ENCODE peak calls at places on chromosome 2, in eight cellular contexts. One of them, this sample, is unnamed.
A peak's percentile ranks its signal among the peaks of the same experiment; 100 is the strongest.

GRCh38 chr2:72892506-72893173 is 5.4 kb downstream of the SPR start:
- DNase-seq in breast epithelium: no peak
- DNase-seq in Peyer's patch: peak; percentile 82
- DNase-seq in heart left ventricle: peak; percentile 79
- DNase-seq in cardiac muscle cell: peak; percentile 83
- DNase-seq in uterus: peak; percentile 49
- DNase-seq in GM23338: peak; percentile 87
- DNase-seq in mammary epithelial cell: peak; percentile 41
- DNase-seq in this sample: peak; percentile 66

GRCh38 chr2:109487237-109487869 is 126.4 kb downstream of the SEPTIN10 start:
- DNase-seq in uterus: no peak
- DNase-seq in heart left ventricle: peak; percentile 12
- DNase-seq in GM23338: no peak
- DNase-seq in cardiac muscle cell: no peak
- DNase-seq in mammary epithelial cell: no peak
- DNase-seq in breast epithelium: no peak
- DNase-seq in Peyer's patch: no peak
- DNase-seq in this sample: no peak

GRCh38 chr2:174161490-174161889 is 86.8 kb downstream of the OLA1 start:
- DNase-seq in GM23338: no peak
- DNase-seq in Peyer's patch: no peak
- DNase-seq in breast epithelium: no peak
- DNase-seq in uterus: no peak
- DNase-seq in heart left ventricle: no peak
- DNase-seq in mammary epithelial cell: no peak
- DNase-seq in cardiac muscle cell: no peak
- DNase-seq in this sample: no peak

GRCh38 chr2:233107011-233107410 is 46.9 kb downstream of the INPP5D start:
- DNase-seq in cardiac muscle cell: no peak
- DNase-seq in breast epithelium: no peak
- DNase-seq in Peyer's patch: no peak
- DNase-seq in GM23338: no peak
- DNase-seq in uterus: no peak
- DNase-seq in mammary epithelial cell: no peak
- DNase-seq in heart left ventricle: no peak
- DNase-seq in this sample: no peak

GRCh38 chr2:22375094-22375493 is 1009.9 kb upstream of the KLHL29 start:
- DNase-seq in uterus: no peak
- DNase-seq in Peyer's patch: no peak
- DNase-seq in mammary epithelial cell: no peak
- DNase-seq in GM23338: peak; percentile 50
- DNase-seq in heart left ventricle: no peak
- DNase-seq in cardiac muscle cell: no peak
- DNase-seq in breast epithelium: no peak
- DNase-seq in this sample: peak; percentile 30

GRCh38 chr2:184091456-184091855 is 506.9 kb upstream of the ZNF804A start:
- DNase-seq in GM23338: no peak
- DNase-seq in uterus: no peak
- DNase-seq in heart left ventricle: no peak
- DNase-seq in Peyer's patch: no peak
- DNase-seq in cardiac muscle cell: no peak
- DNase-seq in mammary epithelial cell: no peak
- DNase-seq in breast epithelium: no peak
- DNase-seq in this sample: no peak

GRCh38 chr2:69589973-69590652 is 53.4 kb downstream of the AAK1 start:
- DNase-seq in mammary epithelial cell: peak; percentile 28
- DNase-seq in uterus: no peak
- DNase-seq in Peyer's patch: no peak
- DNase-seq in GM23338: no peak
- DNase-seq in cardiac muscle cell: no peak
- DNase-seq in breast epithelium: no peak
- DNase-seq in heart left ventricle: peak; percentile 46
- DNase-seq in this sample: no peak

GRCh38 chr2:2229898-2230817 is 100.9 kb downstream of the MYT1L start:
- DNase-seq in mammary epithelial cell: no peak
- DNase-seq in GM23338: no peak
- DNase-seq in uterus: no peak
- DNase-seq in heart left ventricle: peak; percentile 64
- DNase-seq in breast epithelium: no peak
- DNase-seq in cardiac muscle cell: peak; percentile 4
- DNase-seq in Peyer's patch: no peak
- DNase-seq in this sample: no peak

GRCh38 chr2:101063753-101064502 is 61.8 kb downstream of the RPL31 start:
- DNase-seq in Peyer's patch: no peak
- DNase-seq in cardiac muscle cell: no peak
- DNase-seq in GM23338: no peak
- DNase-seq in breast epithelium: no peak
- DNase-seq in mammary epithelial cell: peak; percentile 76
- DNase-seq in heart left ventricle: no peak
- DNase-seq in uterus: no peak
- DNase-seq in this sample: no peak

GRCh38 chr2:206869824-206870495 is 69.4 kb upstream of the CPO start:
- DNase-seq in heart left ventricle: no peak
- DNase-seq in GM23338: no peak
- DNase-seq in uterus: no peak
- DNase-seq in breast epithelium: no peak
- DNase-seq in Peyer's patch: no peak
- DNase-seq in cardiac muscle cell: no peak
- DNase-seq in mammary epithelial cell: no peak
- DNase-seq in this sample: no peak

GRCh38 chr2:199940373-199940772 is 14.9 kb downstream of the TYW5 start:
- DNase-seq in mammary epithelial cell: peak; percentile 19
- DNase-seq in GM23338: peak; percentile 59
- DNase-seq in uterus: no peak
- DNase-seq in breast epithelium: no peak
- DNase-seq in cardiac muscle cell: no peak
- DNase-seq in Peyer's patch: no peak
- DNase-seq in heart left ventricle: no peak
- DNase-seq in this sample: no peak

GRCh38 chr2:199946836-199947235 is 8.5 kb downstream of the TYW5 start:
- DNase-seq in heart left ventricle: no peak
- DNase-seq in cardiac muscle cell: no peak
- DNase-seq in uterus: no peak
- DNase-seq in breast epithelium: no peak
- DNase-seq in GM23338: no peak
- DNase-seq in Peyer's patch: no peak
- DNase-seq in mammary epithelial cell: no peak
- DNase-seq in this sample: no peak

GRCh38 chr2:199946196-199946595 is 9.1 kb downstream of the TYW5 start:
- DNase-seq in cardiac muscle cell: no peak
- DNase-seq in GM23338: no peak
- DNase-seq in Peyer's patch: no peak
- DNase-seq in heart left ventricle: no peak
- DNase-seq in mammary epithelial cell: no peak
- DNase-seq in uterus: no peak
- DNase-seq in breast epithelium: no peak
- DNase-seq in this sample: no peak

DNA sequence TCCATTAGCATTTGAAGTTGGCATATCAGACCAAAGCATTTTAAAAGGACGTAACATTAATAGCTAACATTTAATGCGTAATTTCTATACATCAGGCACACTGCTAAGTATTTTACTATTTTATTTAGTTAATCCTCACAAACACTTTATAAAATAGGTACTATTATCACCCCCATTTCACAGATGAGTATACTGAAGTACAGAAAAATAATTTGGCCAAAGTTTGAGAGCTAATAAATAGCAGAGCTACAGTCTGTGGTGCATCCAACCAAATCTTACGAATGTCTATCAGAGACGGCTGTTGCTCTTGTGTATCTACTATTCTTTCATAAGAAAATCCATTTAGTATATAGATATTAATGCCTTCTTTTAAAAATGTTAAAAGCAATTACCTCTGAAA is 11.9 kb downstream of the TYW5 start:
- DNase-seq in cardiac muscle cell: no peak
- DNase-seq in mammary epithelial cell: no peak
- DNase-seq in Peyer's patch: no peak
- DNase-seq in GM23338: no peak
- DNase-seq in breast epithelium: no peak
- DNase-seq in uterus: no peak
- DNase-seq in heart left ventricle: no peak
- DNase-seq in this sample: no peak
- H3K36me3 ChIP-seq in cardiac muscle cell: peaks cover 63% of the 10 kb centered on the region
- H3K36me3 ChIP-seq in mammary epithelial cell: peaks cover 24% of the 10 kb centered on the region
- H3K36me3 ChIP-seq in Peyer's patch: no peaks in the 10 kb centered on the region
- H3K36me3 ChIP-seq in GM23338: peaks cover 29% of the 10 kb centered on the region
- H3K36me3 ChIP-seq in breast epithelium: peaks cover 4% of the 10 kb centered on the region
- H3K36me3 ChIP-seq in uterus: no peaks in the 10 kb centered on the region
- H3K36me3 ChIP-seq in heart left ventricle: peaks cover 82% of the 10 kb centered on the region
- H3K36me3 ChIP-seq in this sample: no peaks in the 10 kb centered on the region

DNA sequence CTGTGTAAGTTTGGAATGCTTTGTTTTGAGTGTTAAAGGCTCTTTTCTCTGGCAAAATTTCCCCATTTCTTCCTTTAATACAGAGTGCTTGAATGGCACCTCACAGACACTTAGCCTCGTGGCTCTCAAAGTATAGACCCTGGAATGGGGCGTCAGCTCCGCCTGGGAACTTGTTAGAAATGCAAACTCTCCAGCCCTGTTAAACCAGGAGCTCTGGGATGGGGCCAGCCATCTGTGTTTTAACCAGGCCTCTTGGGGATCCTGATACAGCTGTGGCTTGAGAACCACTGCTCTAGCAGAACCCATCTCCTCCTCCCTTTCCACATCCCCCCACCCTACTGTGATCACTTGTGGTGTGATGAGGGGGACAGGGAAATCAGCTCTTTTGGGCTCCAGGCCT is 15.9 kb downstream of the LTBP1 start:
- DNase-seq in uterus: no peak
- DNase-seq in cardiac muscle cell: peak; percentile 45
- DNase-seq in breast epithelium: no peak
- DNase-seq in GM23338: peak; percentile 32
- DNase-seq in heart left ventricle: peak; percentile 61
- DNase-seq in mammary epithelial cell: no peak
- DNase-seq in Peyer's patch: no peak
- DNase-seq in this sample: no peak
- H3K4me1 ChIP-seq in uterus: no peaks in the 10 kb centered on the region
- H3K4me1 ChIP-seq in cardiac muscle cell: peaks cover 71% of the 10 kb centered on the region
- H3K4me1 ChIP-seq in breast epithelium: no peaks in the 10 kb centered on the region
- H3K4me1 ChIP-seq in GM23338: no peaks in the 10 kb centered on the region
- H3K4me1 ChIP-seq in heart left ventricle: peaks cover 2% of the 10 kb centered on the region
- H3K4me1 ChIP-seq in mammary epithelial cell: no peaks in the 10 kb centered on the region
- H3K4me1 ChIP-seq in Peyer's patch: no peaks in the 10 kb centered on the region
- H3K4me1 ChIP-seq in this sample: no peaks in the 10 kb centered on the region

GRCh38 chr2:236177604-236177966 is 9.4 kb upstream of the GBX2 start:
- DNase-seq in mammary epithelial cell: no peak
- DNase-seq in uterus: no peak
- DNase-seq in Peyer's patch: no peak
- DNase-seq in breast epithelium: no peak
- DNase-seq in cardiac muscle cell: peak; percentile 62
- DNase-seq in GM23338: peak; percentile 91
- DNase-seq in heart left ventricle: peak; percentile 59
- DNase-seq in this sample: no peak

GRCh38 chr2:236176951-236177350 is 8.8 kb upstream of the GBX2 start:
- DNase-seq in uterus: no peak
- DNase-seq in Peyer's patch: no peak
- DNase-seq in cardiac muscle cell: no peak
- DNase-seq in mammary epithelial cell: no peak
- DNase-seq in breast epithelium: no peak
- DNase-seq in GM23338: no peak
- DNase-seq in heart left ventricle: no peak
- DNase-seq in this sample: no peak

GRCh38 chr2:236179653-236180500 is 11.7 kb upstream of the GBX2 start:
- DNase-seq in heart left ventricle: no peak
- DNase-seq in cardiac muscle cell: no peak
- DNase-seq in uterus: no peak
- DNase-seq in breast epithelium: no peak
- DNase-seq in mammary epithelial cell: peak; percentile 49
- DNase-seq in GM23338: peak; percentile 48
- DNase-seq in Peyer's patch: no peak
- DNase-seq in this sample: no peak

GRCh38 chr2:236178921-236179652 is 10.9 kb upstream of the GBX2 start:
- DNase-seq in GM23338: peak; percentile 63
- DNase-seq in heart left ventricle: no peak
- DNase-seq in mammary epithelial cell: no peak
- DNase-seq in breast epithelium: no peak
- DNase-seq in Peyer's patch: peak; percentile 31
- DNase-seq in cardiac muscle cell: no peak
- DNase-seq in uterus: no peak
- DNase-seq in this sample: no peak

DNA sequence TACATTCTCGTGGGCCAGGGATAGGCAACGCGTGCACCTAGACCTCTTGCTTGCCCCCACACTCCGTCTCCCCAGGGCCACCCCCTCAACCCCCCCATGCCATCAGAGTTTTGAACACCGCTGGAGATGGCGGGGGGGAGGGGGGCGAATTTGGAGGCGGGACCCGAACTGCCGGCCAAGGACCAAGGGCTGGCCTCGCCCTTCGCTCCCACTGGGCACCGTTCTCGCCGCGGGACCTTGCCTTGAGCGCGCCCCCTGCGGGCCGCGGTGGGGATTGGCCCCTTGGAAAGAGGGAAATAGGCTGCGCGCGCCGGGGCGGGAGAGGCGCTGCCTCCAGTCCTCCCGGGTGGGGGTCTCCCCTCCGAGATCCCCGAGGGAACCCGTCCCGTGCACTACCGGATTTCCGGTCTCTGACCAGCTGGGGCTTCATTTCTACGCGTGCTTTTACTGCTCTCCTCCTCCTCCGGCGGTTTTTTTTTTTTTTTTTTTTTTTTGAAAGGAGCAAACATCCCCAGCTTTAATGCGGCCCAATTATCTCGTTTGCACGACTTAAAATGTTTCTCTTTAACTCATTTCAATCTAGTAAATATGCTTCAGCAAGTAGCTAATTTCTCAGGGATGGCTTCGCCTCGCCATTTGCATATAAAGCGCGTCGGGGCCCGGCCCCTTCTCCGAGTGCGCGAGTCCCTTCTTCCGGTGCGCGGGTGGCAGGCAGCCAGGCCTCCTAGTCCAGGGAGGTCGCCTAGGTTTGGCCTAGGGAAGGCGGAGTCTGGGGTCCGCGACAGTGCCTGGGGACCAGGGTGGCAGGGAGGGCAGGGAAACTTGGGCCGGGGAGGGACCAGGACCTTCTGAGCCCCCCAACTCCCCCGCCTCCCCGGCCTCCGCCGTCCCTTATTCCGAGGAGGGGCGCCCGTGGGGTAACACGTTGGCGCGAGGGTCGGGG is 10.1 kb upstream of the GBX2 start:
- DNase-seq in uterus: no peak
- DNase-seq in mammary epithelial cell: no peak
- DNase-seq in Peyer's patch: peak; percentile 70
- DNase-seq in heart left ventricle: peak; percentile 60
- DNase-seq in breast epithelium: no peak
- DNase-seq in cardiac muscle cell: peak; percentile 79
- DNase-seq in GM23338: peak; percentile 85
- DNase-seq in this sample: peak; percentile 81
- TF ChIP-seq CTCF in uterus: peak; percentile 45
- TF ChIP-seq CTCF in mammary epithelial cell: peak; percentile 88
- TF ChIP-seq CTCF in Peyer's patch: peak; percentile 60
- TF ChIP-seq CTCF in heart left ventricle: peak; percentile 66
- TF ChIP-seq CTCF in breast epithelium: peak; percentile 64
- TF ChIP-seq CTCF in cardiac muscle cell: peak; percentile 88
- TF ChIP-seq CTCF in GM23338: peak; percentile 89
- TF ChIP-seq CTCF in this sample: peak; percentile 83

GRCh38 chr2:191427031-191427430 is 181.8 kb downstream of the MYO1B start:
- DNase-seq in uterus: no peak
- DNase-seq in mammary epithelial cell: no peak
- DNase-seq in cardiac muscle cell: no peak
- DNase-seq in Peyer's patch: no peak
- DNase-seq in GM23338: no peak
- DNase-seq in heart left ventricle: no peak
- DNase-seq in breast epithelium: no peak
- DNase-seq in this sample: no peak

GRCh38 chr2:191417746-191418145 is 172.5 kb downstream of the MYO1B start:
- DNase-seq in GM23338: no peak
- DNase-seq in heart left ventricle: no peak
- DNase-seq in breast epithelium: no peak
- DNase-seq in Peyer's patch: no peak
- DNase-seq in cardiac muscle cell: no peak
- DNase-seq in uterus: no peak
- DNase-seq in mammary epithelial cell: no peak
- DNase-seq in this sample: no peak

GRCh38 chr2:191421950-191422349 is 176.7 kb downstream of the MYO1B start:
- DNase-seq in breast epithelium: no peak
- DNase-seq in cardiac muscle cell: no peak
- DNase-seq in heart left ventricle: no peak
- DNase-seq in uterus: no peak
- DNase-seq in Peyer's patch: no peak
- DNase-seq in GM23338: no peak
- DNase-seq in mammary epithelial cell: no peak
- DNase-seq in this sample: no peak
- H3K36me3 ChIP-seq in breast epithelium: no peaks in the 10 kb centered on the region
- H3K36me3 ChIP-seq in cardiac muscle cell: peaks cover 13% of the 10 kb centered on the region
- H3K36me3 ChIP-seq in heart left ventricle: peaks cover 34% of the 10 kb centered on the region
- H3K36me3 ChIP-seq in uterus: no peaks in the 10 kb centered on the region
- H3K36me3 ChIP-seq in Peyer's patch: no peaks in the 10 kb centered on the region
- H3K36me3 ChIP-seq in GM23338: no peaks in the 10 kb centered on the region
- H3K36me3 ChIP-seq in mammary epithelial cell: peaks cover 51% of the 10 kb centered on the region
- H3K36me3 ChIP-seq in this sample: no peaks in the 10 kb centered on the region